ENCODE peak calls at places on chromosomes 11 and 22, in ten cellular contexts. One of them, this sample, is unnamed.
A peak's percentile ranks its signal among the peaks of the same experiment; 100 is the strongest.

GRCh38 chr11:110311783-110312578 is 15.6 kb upstream of the RDX start:
- DNase-seq in coronary artery: no peak
- DNase-seq in SK-N-SH: no peak
- DNase-seq in psoas muscle: no peak
- DNase-seq in heart left ventricle: no peak
- DNase-seq in GM13976: no peak
- DNase-seq in fibroblast of villous mesenchyme: peak; percentile 58
- DNase-seq in endodermal cell: no peak
- DNase-seq in cardiac fibroblast: peak; percentile 59
- DNase-seq in endothelial cell: no peak
- DNase-seq in this sample: no peak

GRCh38 chr11:60118333-60118732 is 29.9 kb downstream of the MS4A2 start:
- DNase-seq in psoas muscle: no peak
- DNase-seq in SK-N-SH: no peak
- DNase-seq in endodermal cell: no peak
- DNase-seq in GM13976: peak; percentile 32
- DNase-seq in heart left ventricle: no peak
- DNase-seq in cardiac fibroblast: no peak
- DNase-seq in endothelial cell: no peak
- DNase-seq in coronary artery: no peak
- DNase-seq in fibroblast of villous mesenchyme: no peak
- DNase-seq in this sample: no peak

GRCh38 chr11:88810420-88811097 is 255.2 kb downstream of the GRM5 start:
- DNase-seq in GM13976: no peak
- DNase-seq in endodermal cell: no peak
- DNase-seq in psoas muscle: no peak
- DNase-seq in SK-N-SH: no peak
- DNase-seq in heart left ventricle: no peak
- DNase-seq in fibroblast of villous mesenchyme: no peak
- DNase-seq in coronary artery: no peak
- DNase-seq in endothelial cell: no peak
- DNase-seq in cardiac fibroblast: no peak
- DNase-seq in this sample: no peak

GRCh38 chr11:109734602-109735001 is 312.6 kb downstream of the C11orf87 start:
- DNase-seq in psoas muscle: no peak
- DNase-seq in GM13976: no peak
- DNase-seq in fibroblast of villous mesenchyme: no peak
- DNase-seq in cardiac fibroblast: peak; percentile 9
- DNase-seq in coronary artery: no peak
- DNase-seq in SK-N-SH: no peak
- DNase-seq in endodermal cell: no peak
- DNase-seq in endothelial cell: no peak
- DNase-seq in heart left ventricle: no peak
- DNase-seq in this sample: no peak

GRCh38 chr11:128039140-128040021 is 548.0 kb downstream of the ETS1 start:
- DNase-seq in psoas muscle: peak; percentile 52
- DNase-seq in fibroblast of villous mesenchyme: peak; percentile 91
- DNase-seq in GM13976: no peak
- DNase-seq in cardiac fibroblast: peak; percentile 89
- DNase-seq in coronary artery: no peak
- DNase-seq in endothelial cell: no peak
- DNase-seq in endodermal cell: no peak
- DNase-seq in heart left ventricle: peak; percentile 34
- DNase-seq in SK-N-SH: no peak
- DNase-seq in this sample: no peak

GRCh38 chr11:121514401-121514981 is 61.7 kb upstream of the SORL1-AS1 start:
- DNase-seq in cardiac fibroblast: no peak
- DNase-seq in psoas muscle: no peak
- DNase-seq in fibroblast of villous mesenchyme: no peak
- DNase-seq in heart left ventricle: no peak
- DNase-seq in SK-N-SH: no peak
- DNase-seq in coronary artery: no peak
- DNase-seq in endodermal cell: no peak
- DNase-seq in endothelial cell: no peak
- DNase-seq in GM13976: no peak
- DNase-seq in this sample: peak; percentile 38

GRCh38 chr22:42317691-42318547 is 47.5 kb upstream of the TCF20 start:
- DNase-seq in GM13976: no peak
- DNase-seq in SK-N-SH: peak; percentile 50
- DNase-seq in fibroblast of villous mesenchyme: no peak
- DNase-seq in cardiac fibroblast: no peak
- DNase-seq in heart left ventricle: no peak
- DNase-seq in endodermal cell: no peak
- DNase-seq in endothelial cell: no peak
- DNase-seq in coronary artery: no peak
- DNase-seq in psoas muscle: no peak
- DNase-seq in this sample: no peak

GRCh38 chr22:17695986-17696385 is 57.4 kb downstream of the BCL2L13 start:
- DNase-seq in endodermal cell: no peak
- DNase-seq in endothelial cell: no peak
- DNase-seq in SK-N-SH: no peak
- DNase-seq in psoas muscle: no peak
- DNase-seq in fibroblast of villous mesenchyme: no peak
- DNase-seq in GM13976: no peak
- DNase-seq in coronary artery: no peak
- DNase-seq in cardiac fibroblast: no peak
- DNase-seq in heart left ventricle: no peak
- DNase-seq in this sample: no peak

GRCh38 chr11:2828585-2829330 is 56.8 kb downstream of the CDKN1C start:
- DNase-seq in endodermal cell: no peak
- DNase-seq in fibroblast of villous mesenchyme: no peak
- DNase-seq in SK-N-SH: no peak
- DNase-seq in coronary artery: no peak
- DNase-seq in endothelial cell: no peak
- DNase-seq in heart left ventricle: peak; percentile 52
- DNase-seq in cardiac fibroblast: no peak
- DNase-seq in psoas muscle: peak; percentile 3
- DNase-seq in GM13976: no peak
- DNase-seq in this sample: no peak

GRCh38 chr11:69879734-69880005 is 60.5 kb upstream of the FGF3 start:
- DNase-seq in coronary artery: no peak
- DNase-seq in endothelial cell: no peak
- DNase-seq in fibroblast of villous mesenchyme: no peak
- DNase-seq in heart left ventricle: no peak
- DNase-seq in cardiac fibroblast: no peak
- DNase-seq in SK-N-SH: peak; percentile 23
- DNase-seq in GM13976: no peak
- DNase-seq in psoas muscle: no peak
- DNase-seq in endodermal cell: no peak
- DNase-seq in this sample: no peak

GRCh38 chr11:103326070-103326794 is 217.0 kb downstream of the DYNC2H1 start:
- DNase-seq in coronary artery: no peak
- DNase-seq in endothelial cell: peak; percentile 65
- DNase-seq in fibroblast of villous mesenchyme: peak; percentile 87
- DNase-seq in GM13976: peak; percentile 61
- DNase-seq in SK-N-SH: peak; percentile 45
- DNase-seq in psoas muscle: no peak
- DNase-seq in cardiac fibroblast: peak; percentile 86
- DNase-seq in heart left ventricle: no peak
- DNase-seq in endodermal cell: peak; percentile 83
- DNase-seq in this sample: no peak

GRCh38 chr11:30788849-30789248 is 202.7 kb upstream of the MPPED2 start:
- DNase-seq in psoas muscle: no peak
- DNase-seq in endodermal cell: no peak
- DNase-seq in GM13976: no peak
- DNase-seq in heart left ventricle: no peak
- DNase-seq in cardiac fibroblast: no peak
- DNase-seq in coronary artery: no peak
- DNase-seq in SK-N-SH: no peak
- DNase-seq in fibroblast of villous mesenchyme: peak; percentile 1
- DNase-seq in endothelial cell: no peak
- DNase-seq in this sample: no peak

GRCh38 chr11:64638017-64638664 is 47.1 kb downstream of the SLC22A12 start:
- DNase-seq in heart left ventricle: no peak
- DNase-seq in endothelial cell: peak; percentile 34
- DNase-seq in psoas muscle: no peak
- DNase-seq in coronary artery: no peak
- DNase-seq in GM13976: no peak
- DNase-seq in cardiac fibroblast: no peak
- DNase-seq in SK-N-SH: peak; percentile 95
- DNase-seq in endodermal cell: peak; percentile 82
- DNase-seq in fibroblast of villous mesenchyme: no peak
- DNase-seq in this sample: no peak

GRCh38 chr11:9759519-9760179 is 95.8 kb downstream of the SWAP70 start:
- DNase-seq in SK-N-SH: peak; percentile 47
- DNase-seq in fibroblast of villous mesenchyme: peak; percentile 99
- DNase-seq in heart left ventricle: peak; percentile 93
- DNase-seq in coronary artery: peak; percentile 94
- DNase-seq in psoas muscle: peak; percentile 88
- DNase-seq in GM13976: peak; percentile 56
- DNase-seq in endothelial cell: no peak
- DNase-seq in cardiac fibroblast: peak; percentile 96
- DNase-seq in endodermal cell: no peak
- DNase-seq in this sample: peak; percentile 96

GRCh38 chr11:44760917-44761545 is 34.3 kb downstream of the TSPAN18 start:
- DNase-seq in cardiac fibroblast: peak; percentile 86
- DNase-seq in psoas muscle: no peak
- DNase-seq in fibroblast of villous mesenchyme: peak; percentile 94
- DNase-seq in heart left ventricle: peak; percentile 83
- DNase-seq in endodermal cell: peak; percentile 90
- DNase-seq in coronary artery: peak; percentile 76
- DNase-seq in endothelial cell: no peak
- DNase-seq in SK-N-SH: peak; percentile 54
- DNase-seq in GM13976: no peak
- DNase-seq in this sample: no peak
- TF ChIP-seq CTCF in cardiac fibroblast: no peak
- TF ChIP-seq CTCF in psoas muscle: no peak
- TF ChIP-seq CTCF in fibroblast of villous mesenchyme: no peak
- TF ChIP-seq CTCF in heart left ventricle: no peak
- TF ChIP-seq CTCF in endodermal cell: peak; percentile 80
- TF ChIP-seq CTCF in coronary artery: no peak
- TF ChIP-seq CTCF in endothelial cell: no peak
- TF ChIP-seq CTCF in SK-N-SH: peak; percentile 16
- TF ChIP-seq CTCF in GM13976: no peak
- TF ChIP-seq CTCF in this sample: no peak

DNA sequence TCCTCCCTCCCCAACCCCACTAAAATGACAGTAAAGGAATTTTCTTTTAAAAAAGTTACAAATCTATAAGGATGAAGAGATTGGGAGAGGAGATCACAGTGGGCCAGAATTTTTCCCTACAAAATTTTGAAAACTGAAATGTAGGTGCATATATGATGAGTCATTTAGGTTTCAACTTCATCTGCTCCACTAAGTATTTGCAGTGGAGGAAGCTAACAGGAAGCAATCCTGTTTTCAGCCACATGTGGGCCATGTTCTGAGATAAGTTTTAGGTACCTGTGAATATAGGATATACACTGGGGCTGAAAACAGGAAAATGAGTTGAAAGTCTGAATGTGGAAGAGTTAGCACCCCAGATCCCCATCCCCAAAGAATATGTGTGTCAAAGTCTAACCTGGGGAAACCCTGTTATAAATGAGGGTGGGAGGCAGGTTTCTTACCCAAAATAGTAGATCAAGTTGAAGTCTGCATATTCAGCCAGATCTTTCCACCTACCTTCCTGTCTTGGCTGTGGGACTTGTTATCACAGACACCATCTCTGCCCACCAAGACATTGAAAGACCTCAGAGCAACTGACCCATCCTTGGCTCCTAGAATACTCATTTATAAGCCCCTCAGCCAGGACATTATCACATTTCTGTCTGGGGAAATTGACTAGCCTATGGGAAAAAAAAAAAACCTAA is 87.3 kb downstream of the PACS1 start:
- DNase-seq in endothelial cell: no peak
- DNase-seq in cardiac fibroblast: no peak
- DNase-seq in coronary artery: no peak
- DNase-seq in psoas muscle: no peak
- DNase-seq in SK-N-SH: no peak
- DNase-seq in GM13976: peak; percentile 42
- DNase-seq in heart left ventricle: no peak
- DNase-seq in endodermal cell: no peak
- DNase-seq in fibroblast of villous mesenchyme: no peak
- DNase-seq in this sample: no peak
- TF ChIP-seq CTCF in endothelial cell: no peak
- TF ChIP-seq CTCF in cardiac fibroblast: no peak
- TF ChIP-seq CTCF in coronary artery: no peak
- TF ChIP-seq CTCF in psoas muscle: no peak
- TF ChIP-seq CTCF in SK-N-SH: no peak
- TF ChIP-seq CTCF in GM13976: no peak
- TF ChIP-seq CTCF in heart left ventricle: no peak
- TF ChIP-seq CTCF in endodermal cell: peak; percentile 26
- TF ChIP-seq CTCF in fibroblast of villous mesenchyme: peak; percentile 9
- TF ChIP-seq CTCF in this sample: no peak

GRCh38 chr11:95788921-95789505 is 569 bp downstream of the FAM76B start:
- DNase-seq in GM13976: peak; percentile 22
- DNase-seq in coronary artery: no peak
- DNase-seq in cardiac fibroblast: peak; percentile 47
- DNase-seq in endodermal cell: peak; percentile 82
- DNase-seq in endothelial cell: peak; percentile 59
- DNase-seq in fibroblast of villous mesenchyme: peak; percentile 48
- DNase-seq in SK-N-SH: peak; percentile 49
- DNase-seq in heart left ventricle: peak; percentile 25
- DNase-seq in psoas muscle: no peak
- DNase-seq in this sample: peak; percentile 84
- TF ChIP-seq CTCF in GM13976: peak; percentile 13
- TF ChIP-seq CTCF in coronary artery: no peak
- TF ChIP-seq CTCF in cardiac fibroblast: peak; percentile 37
- TF ChIP-seq CTCF in endodermal cell: peak; percentile 70
- TF ChIP-seq CTCF in endothelial cell: peak; percentile 37
- TF ChIP-seq CTCF in fibroblast of villous mesenchyme: peak; percentile 41
- TF ChIP-seq CTCF in SK-N-SH: peak; percentile 43
- TF ChIP-seq CTCF in heart left ventricle: no peak
- TF ChIP-seq CTCF in psoas muscle: no peak
- TF ChIP-seq CTCF in this sample: peak; percentile 51

DNA sequence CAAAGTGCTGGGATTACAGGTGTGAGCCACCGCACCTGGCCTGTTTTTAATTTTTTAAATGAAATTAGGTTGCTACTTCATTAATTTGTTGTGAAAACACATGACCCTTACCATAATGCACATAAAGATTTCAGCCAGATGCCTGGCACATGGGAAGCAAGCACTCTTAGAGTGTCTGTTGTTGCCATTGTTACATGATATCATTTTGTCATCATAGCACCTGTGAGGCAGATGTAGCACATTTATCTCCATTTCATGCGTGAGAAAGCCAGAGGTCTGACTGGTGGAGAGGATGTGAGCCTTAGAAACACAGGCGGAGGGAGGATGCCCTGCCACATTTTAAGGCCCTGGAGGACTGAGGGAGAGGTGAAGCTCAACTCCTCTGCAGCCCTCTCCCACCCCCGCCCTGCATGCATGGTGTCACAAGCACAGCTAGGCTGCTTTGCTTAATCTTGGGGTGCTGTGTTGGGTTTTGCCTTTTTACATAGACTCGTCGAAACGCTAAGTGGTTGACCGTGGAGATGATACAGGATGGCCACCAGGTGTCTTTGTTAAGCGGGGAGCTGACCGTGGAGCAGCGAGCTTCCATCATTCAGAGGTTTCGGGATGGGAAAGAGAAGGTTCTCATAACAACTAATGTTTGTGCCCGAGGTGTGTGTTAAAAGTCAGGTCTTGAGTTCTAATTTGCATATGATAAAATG is 14.0 kb downstream of the DDX25 start:
- DNase-seq in fibroblast of villous mesenchyme: no peak
- DNase-seq in SK-N-SH: peak; percentile 62
- DNase-seq in endodermal cell: peak; percentile 67
- DNase-seq in coronary artery: no peak
- DNase-seq in GM13976: no peak
- DNase-seq in psoas muscle: no peak
- DNase-seq in endothelial cell: no peak
- DNase-seq in cardiac fibroblast: no peak
- DNase-seq in heart left ventricle: no peak
- DNase-seq in this sample: no peak
- TF ChIP-seq CTCF in fibroblast of villous mesenchyme: no peak
- TF ChIP-seq CTCF in SK-N-SH: no peak
- TF ChIP-seq CTCF in endodermal cell: peak; percentile 65
- TF ChIP-seq CTCF in coronary artery: no peak
- TF ChIP-seq CTCF in GM13976: no peak
- TF ChIP-seq CTCF in psoas muscle: no peak
- TF ChIP-seq CTCF in endothelial cell: no peak
- TF ChIP-seq CTCF in cardiac fibroblast: no peak
- TF ChIP-seq CTCF in heart left ventricle: no peak
- TF ChIP-seq CTCF in this sample: no peak